ENCODE peak calls at places on chromosome 5, in six cellular contexts. D is neuronal stem cell, M is cardiac fibroblast, L is left lung, C is uterus, W is astrocyte. Q is an unnamed sample.
A peak's percentile ranks its signal among the peaks of the same experiment; 100 is the strongest.

GRCh38 chr5:6757414-6757969 is 44.3 kb downstream of the TENT4A start:
- DNase-seq in L (no peak), D (no peak), W (no peak), M (no peak), C (no peak), Q (no peak)

GRCh38 chr5:33032161-33033085 is 321.3 kb downstream of the NPR3 start:
- DNase-seq in M (peak; percentile 39), L (no peak), D (no peak), W (peak; percentile 59), C (no peak), Q (peak; percentile 53)

GRCh38 chr5:34556514-34556782 is 99.7 kb upstream of the RAI14 start:
- DNase-seq in C (no peak), D (no peak), M (no peak), W (no peak), L (no peak), Q (no peak)

GRCh38 chr5:176543428-176544182 is 5.5 kb upstream of the CDHR2 start:
- DNase-seq in W (no peak), L (peak; percentile 74), C (peak; percentile 52), M (peak; percentile 40), D (peak; percentile 32), Q (no peak)

GRCh38 chr5:39138892-39139291 is 64.7 kb upstream of the RICTOR start:
- DNase-seq in L (no peak), M (peak; percentile 96), D (no peak), C (no peak), W (peak; percentile 78), Q (peak; percentile 18)

GRCh38 chr5:96177303-96177869 is 215.7 kb upstream of the ELL2 start:
- DNase-seq in C (no peak), M (peak; percentile 84), L (no peak), D (no peak), W (peak; percentile 94), Q (peak; percentile 57)

GRCh38 chr5:157290156-157290980 is 24.4 kb downstream of the CYFIP2 start:
- DNase-seq in D (no peak), M (peak; percentile 49), C (no peak), W (peak; percentile 49), L (no peak), Q (peak; percentile 65)

GRCh38 chr5:6905423-6905822 is 192.2 kb downstream of the TENT4A start:
- DNase-seq in W (no peak), M (no peak), D (no peak), L (no peak), C (no peak), Q (no peak)

GRCh38 chr5:81638471-81638870 is 112.4 kb downstream of the SSBP2 start:
- DNase-seq in L (no peak), D (no peak), C (no peak), M (peak; percentile 18), W (peak; percentile 49), Q (no peak)

GRCh38 chr5:132065351-132065937 is 5.0 kb downstream of the IL3 start:
- DNase-seq in L (peak; percentile 50), W (peak; percentile 40), D (peak; percentile 58), M (peak; percentile 85), C (no peak), Q (peak; percentile 66)

GRCh38 chr5:177332896-177333260 is 18.6 kb downstream of the LMAN2 start:
- DNase-seq in W (no peak), M (no peak), L (no peak), D (no peak), C (no peak), Q (no peak)

GRCh38 chr5:147452137-147452838 is 57.6 kb downstream of the DPYSL3 start:
- DNase-seq in D (no peak), C (peak; percentile 40), M (no peak), L (no peak), W (no peak), Q (no peak)

GRCh38 chr5:14560091-14560595 is 21.4 kb upstream of the OTULINL start:
- DNase-seq in D (no peak), W (no peak), M (no peak), L (no peak), C (no peak), Q (no peak)

GRCh38 chr5:38883842-38884241 is 38.0 kb downstream of the OSMR start:
- DNase-seq in L (no peak), D (no peak), W (no peak), C (no peak), M (no peak), Q (no peak)

GRCh38 chr5:11075010-11075860 is 314.2 kb upstream of the DAP start:
- DNase-seq in L (no peak), W (no peak), D (peak; percentile 27), M (no peak), C (no peak), Q (no peak)

GRCh38 chr5:9774472-9775079 is 144.4 kb upstream of the TAS2R1 start:
- DNase-seq in W (peak; percentile 71), C (no peak), M (peak; percentile 83), L (no peak), D (no peak), Q (peak; percentile 90)

GRCh38 chr5:58383459-58383858 is 76.4 kb downstream of the PLK2 start:
- DNase-seq in D (no peak), L (no peak), M (peak; percentile 10), W (no peak), C (no peak), Q (no peak)

GRCh38 chr5:81850932-81851331 is 100.0 kb upstream of the SSBP2 start:
- DNase-seq in C (no peak), W (no peak), L (no peak), M (no peak), D (no peak), Q (no peak)

GRCh38 chr5:14034991-14035390 is 90.5 kb upstream of the DNAH5 start:
- DNase-seq in W (peak; percentile 31), C (no peak), L (no peak), M (peak; percentile 35), D (no peak), Q (no peak)

GRCh38 chr5:14077501-14077900 is 65.6 kb upstream of the TRIO start:
- DNase-seq in L (no peak), D (no peak), M (no peak), C (no peak), W (no peak), Q (no peak)

GRCh38 chr5:136590581-136590980 is 225.2 kb upstream of the TRPC7 start:
- DNase-seq in D (no peak), W (no peak), C (no peak), M (no peak), L (no peak), Q (no peak)

GRCh38 chr5:133309166-133309791 is 257.5 kb downstream of the HSPA4 start:
- DNase-seq in C (no peak), D (no peak), M (no peak), L (no peak), W (no peak), Q (no peak)

GRCh38 chr5:118791986-118792734 is 196.2 kb downstream of the DTWD2 start:
- DNase-seq in W (peak; percentile 64), M (peak; percentile 80), D (peak; percentile 27), C (no peak), L (no peak), Q (peak; percentile 79)

GRCh38 chr5:12016149-12016740 is 112.0 kb upstream of the CTNND2 start:
- DNase-seq in L (no peak), C (no peak), D (no peak), M (no peak), W (peak; percentile 59), Q (no peak)

GRCh38 chr5:173882632-173883031 is 5.5 kb upstream of the CPEB4 start:
- DNase-seq in M (peak; percentile 58), D (no peak), W (no peak), L (no peak), C (no peak), Q (no peak)

GRCh38 chr5:82386576-82386975 is 108.4 kb upstream of the RPS23 start:
- DNase-seq in D (no peak), M (no peak), C (no peak), W (peak; percentile 88), L (no peak), Q (no peak)

GRCh38 chr5:26700759-26701384 is 337.5 kb downstream of the CDH9 start:
- DNase-seq in L (no peak), D (peak; percentile 44), M (peak; percentile 10), C (no peak), W (no peak), Q (no peak)

GRCh38 chr5:107607196-107607595 is 63.5 kb downstream of the EFNA5 start:
- DNase-seq in D (no peak), L (no peak), C (no peak), M (no peak), W (no peak), Q (no peak)

GRCh38 chr5:17180330-17180843 is 37.0 kb upstream of the BASP1 start:
- DNase-seq in L (no peak), M (peak; percentile 13), C (no peak), D (no peak), W (no peak), Q (no peak)
- H3K4me3 ChIP-seq in L (no peak overlapping the region), M (no peak overlapping the region), C (no peak overlapping the region), D (no peak overlapping the region), W (no peak overlapping the region), Q (no peak overlapping the region)

GRCh38 chr5:16465544-16466432 is at the start of gene ZNF622:
- DNase-seq in C (peak; percentile 83), D (peak; percentile 81), W (peak; percentile 82), L (peak; percentile 93), M (peak; percentile 89), Q (peak; percentile 79)
- H3K4me3 ChIP-seq in C (peak within 1 kb of the TSS; percentile 90), D (peak within 1 kb of the TSS; percentile 87), W (peak within 1 kb of the TSS; percentile 91), L (peak within 1 kb of the TSS; percentile 78), M (peak within 1 kb of the TSS; percentile 95), Q (peak within 1 kb of the TSS; percentile 95)

GRCh38 chr5:152077-152476 is 39.2 kb upstream of the LRRC14B start:
- DNase-seq in L (no peak), M (no peak), C (no peak), D (no peak), W (no peak), Q (no peak)

GRCh38 chr5:155651-156410 is 35.5 kb upstream of the LRRC14B start:
- DNase-seq in M (no peak), W (no peak), C (no peak), D (no peak), L (no peak), Q (no peak)

GRCh38 chr5:154826-155225 is 36.5 kb upstream of the LRRC14B start:
- DNase-seq in M (no peak), C (no peak), D (no peak), W (no peak), L (no peak), Q (no peak)

GRCh38 chr5:154236-154635 is 37.1 kb upstream of the LRRC14B start:
- DNase-seq in C (no peak), L (no peak), W (no peak), M (no peak), D (peak; percentile 24), Q (no peak)

GRCh38 chr5:153256-153655 is 38.0 kb upstream of the LRRC14B start:
- DNase-seq in D (no peak), M (peak; percentile 61), C (no peak), L (no peak), W (peak; percentile 69), Q (peak; percentile 77)
- H3K4me3 ChIP-seq in D (no peak overlapping the region), M (no peak overlapping the region), C (no peak overlapping the region), L (no peak overlapping the region), W (no peak overlapping the region), Q (peak overlapping the region; percentile 12)

DNA sequence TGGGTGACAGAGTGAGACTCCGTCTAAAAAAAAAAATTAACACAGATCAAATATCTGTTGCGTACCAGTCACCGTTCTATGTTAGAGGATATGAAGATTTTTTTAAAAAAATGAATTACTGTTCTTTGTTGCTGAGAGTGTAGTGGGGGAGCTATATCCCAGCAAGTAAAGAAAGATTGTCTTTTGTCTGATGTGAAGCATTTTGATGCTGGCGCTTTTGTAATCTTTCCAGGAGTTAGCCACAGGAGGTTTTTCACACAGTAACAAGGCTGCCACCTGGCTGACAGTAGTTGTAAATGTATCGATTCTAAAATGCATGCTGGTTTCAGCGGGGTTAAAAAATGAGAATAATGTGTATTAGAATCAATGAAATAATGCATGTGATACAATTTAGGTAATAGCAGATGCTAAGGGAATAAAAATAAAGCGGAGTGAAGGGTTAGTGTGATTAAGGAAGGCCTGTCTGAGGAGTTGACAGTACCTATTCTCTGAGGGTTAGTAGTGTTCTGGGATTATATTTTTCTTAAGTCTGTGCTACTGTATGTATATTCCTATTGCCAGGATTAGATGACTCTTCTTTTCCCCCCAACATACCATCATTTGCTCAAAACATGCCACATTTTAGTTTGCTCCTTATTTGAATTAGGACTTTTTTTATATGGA is 3.4 kb downstream of the LMNB1 start:
- DNase-seq in M (peak; percentile 81), L (no peak), D (peak; percentile 39), W (peak; percentile 55), C (peak; percentile 35), Q (peak; percentile 69)
- H3K4me3 ChIP-seq in M (no peak overlapping the region), L (no peak overlapping the region), D (peak overlapping the region; percentile 18), W (no peak overlapping the region), C (no peak overlapping the region), Q (no peak overlapping the region)

Q was measured in brain microvascular endothelial cell.